ENCODE peak calls at places on chromosomes 6 and 20, in six cellular contexts. One of them, this sample, is unnamed.

GRCh38 chr20:19973920-19974620 is 43.1 kb upstream of the NAA20 start:
- ATAC-seq in sciatic nerve: peak; percentile 83
- ATAC-seq in CD8-positive, alpha-beta T cell: no peak
- ATAC-seq in stimulated activated naive CD8-positive, alpha-beta T cell treated with anti-CD3 and anti-CD28 coated beads, Interleukin-15, Interleukin-2, amounts not matched to agents 100 U/mL and 50 U/mL, for 24 hours: no peak
- ATAC-seq in activated naive CD8-positive, alpha-beta T cell treated with anti-CD3 and anti-CD28 coated beads, Interleukin-2, amount 10 ng/mL, durations not matched to agents 7 days and 5 days: no peak
- ATAC-seq in CD4-positive, alpha-beta T cell: no peak
- ATAC-seq in this sample: no peak

GRCh38 chr20:32999603-33000250 is 4.5 kb downstream of the SUN5 start:
- ATAC-seq in sciatic nerve: peak; percentile 20
- ATAC-seq in CD8-positive, alpha-beta T cell: no peak
- ATAC-seq in stimulated activated naive CD8-positive, alpha-beta T cell treated with anti-CD3 and anti-CD28 coated beads, Interleukin-15, Interleukin-2, amounts not matched to agents 100 U/mL and 50 U/mL, for 24 hours: no peak
- ATAC-seq in activated naive CD8-positive, alpha-beta T cell treated with anti-CD3 and anti-CD28 coated beads, Interleukin-2, amount 10 ng/mL, durations not matched to agents 7 days and 5 days: no peak
- ATAC-seq in CD4-positive, alpha-beta T cell: no peak
- ATAC-seq in this sample: no peak

GRCh38 chr6:16363749-16364148 is 125.4 kb downstream of the GMPR start:
- ATAC-seq in sciatic nerve: no peak
- ATAC-seq in CD8-positive, alpha-beta T cell: no peak
- ATAC-seq in stimulated activated naive CD8-positive, alpha-beta T cell treated with anti-CD3 and anti-CD28 coated beads, Interleukin-15, Interleukin-2, amounts not matched to agents 100 U/mL and 50 U/mL, for 24 hours: no peak
- ATAC-seq in activated naive CD8-positive, alpha-beta T cell treated with anti-CD3 and anti-CD28 coated beads, Interleukin-2, amount 10 ng/mL, durations not matched to agents 7 days and 5 days: no peak
- ATAC-seq in CD4-positive, alpha-beta T cell: no peak
- ATAC-seq in this sample: no peak

GRCh38 chr6:25918083-25918683 is 12.3 kb downstream of the SLC17A2 start:
- ATAC-seq in sciatic nerve: no peak
- ATAC-seq in CD8-positive, alpha-beta T cell: no peak
- ATAC-seq in stimulated activated naive CD8-positive, alpha-beta T cell treated with anti-CD3 and anti-CD28 coated beads, Interleukin-15, Interleukin-2, amounts not matched to agents 100 U/mL and 50 U/mL, for 24 hours: peak; percentile 71
- ATAC-seq in activated naive CD8-positive, alpha-beta T cell treated with anti-CD3 and anti-CD28 coated beads, Interleukin-2, amount 10 ng/mL, durations not matched to agents 7 days and 5 days: no peak
- ATAC-seq in CD4-positive, alpha-beta T cell: no peak
- ATAC-seq in this sample: no peak

GRCh38 chr20:45347936-45348809 is at the start of gene SDC4:
- ATAC-seq in sciatic nerve: peak; percentile 85
- ATAC-seq in CD8-positive, alpha-beta T cell: peak; percentile 76
- ATAC-seq in stimulated activated naive CD8-positive, alpha-beta T cell treated with anti-CD3 and anti-CD28 coated beads, Interleukin-15, Interleukin-2, amounts not matched to agents 100 U/mL and 50 U/mL, for 24 hours: peak; percentile 79
- ATAC-seq in activated naive CD8-positive, alpha-beta T cell treated with anti-CD3 and anti-CD28 coated beads, Interleukin-2, amount 10 ng/mL, durations not matched to agents 7 days and 5 days: peak; percentile 78
- ATAC-seq in CD4-positive, alpha-beta T cell: peak; percentile 85
- ATAC-seq in this sample: peak; percentile 81

GRCh38 chr20:10131612-10132345 is 86.9 kb upstream of the SNAP25 start:
- ATAC-seq in sciatic nerve: peak; percentile 42
- ATAC-seq in CD8-positive, alpha-beta T cell: no peak
- ATAC-seq in stimulated activated naive CD8-positive, alpha-beta T cell treated with anti-CD3 and anti-CD28 coated beads, Interleukin-15, Interleukin-2, amounts not matched to agents 100 U/mL and 50 U/mL, for 24 hours: no peak
- ATAC-seq in activated naive CD8-positive, alpha-beta T cell treated with anti-CD3 and anti-CD28 coated beads, Interleukin-2, amount 10 ng/mL, durations not matched to agents 7 days and 5 days: no peak
- ATAC-seq in CD4-positive, alpha-beta T cell: no peak
- ATAC-seq in this sample: no peak

GRCh38 chr6:163263196-163263595 is 151.3 kb upstream of the QKI start:
- ATAC-seq in sciatic nerve: peak; percentile 86
- ATAC-seq in CD8-positive, alpha-beta T cell: no peak
- ATAC-seq in stimulated activated naive CD8-positive, alpha-beta T cell treated with anti-CD3 and anti-CD28 coated beads, Interleukin-15, Interleukin-2, amounts not matched to agents 100 U/mL and 50 U/mL, for 24 hours: no peak
- ATAC-seq in activated naive CD8-positive, alpha-beta T cell treated with anti-CD3 and anti-CD28 coated beads, Interleukin-2, amount 10 ng/mL, durations not matched to agents 7 days and 5 days: no peak
- ATAC-seq in CD4-positive, alpha-beta T cell: no peak
- ATAC-seq in this sample: no peak

GRCh38 chr6:167235421-167236238 is 55.5 kb upstream of the UNC93A start:
- ATAC-seq in sciatic nerve: peak; percentile 32
- ATAC-seq in CD8-positive, alpha-beta T cell: no peak
- ATAC-seq in stimulated activated naive CD8-positive, alpha-beta T cell treated with anti-CD3 and anti-CD28 coated beads, Interleukin-15, Interleukin-2, amounts not matched to agents 100 U/mL and 50 U/mL, for 24 hours: peak; percentile 32
- ATAC-seq in activated naive CD8-positive, alpha-beta T cell treated with anti-CD3 and anti-CD28 coated beads, Interleukin-2, amount 10 ng/mL, durations not matched to agents 7 days and 5 days: no peak
- ATAC-seq in CD4-positive, alpha-beta T cell: no peak
- ATAC-seq in this sample: no peak

GRCh38 chr20:18794428-18794787 is 19.2 kb upstream of the SCP2D1 start:
- ATAC-seq in sciatic nerve: peak; percentile 50
- ATAC-seq in CD8-positive, alpha-beta T cell: peak; percentile 16
- ATAC-seq in stimulated activated naive CD8-positive, alpha-beta T cell treated with anti-CD3 and anti-CD28 coated beads, Interleukin-15, Interleukin-2, amounts not matched to agents 100 U/mL and 50 U/mL, for 24 hours: no peak
- ATAC-seq in activated naive CD8-positive, alpha-beta T cell treated with anti-CD3 and anti-CD28 coated beads, Interleukin-2, amount 10 ng/mL, durations not matched to agents 7 days and 5 days: no peak
- ATAC-seq in CD4-positive, alpha-beta T cell: peak; percentile 27
- ATAC-seq in this sample: no peak

GRCh38 chr6:165624871-165625639 is 38.0 kb downstream of the PDE10A start:
- ATAC-seq in sciatic nerve: no peak
- ATAC-seq in CD8-positive, alpha-beta T cell: no peak
- ATAC-seq in stimulated activated naive CD8-positive, alpha-beta T cell treated with anti-CD3 and anti-CD28 coated beads, Interleukin-15, Interleukin-2, amounts not matched to agents 100 U/mL and 50 U/mL, for 24 hours: no peak
- ATAC-seq in activated naive CD8-positive, alpha-beta T cell treated with anti-CD3 and anti-CD28 coated beads, Interleukin-2, amount 10 ng/mL, durations not matched to agents 7 days and 5 days: no peak
- ATAC-seq in CD4-positive, alpha-beta T cell: no peak
- ATAC-seq in this sample: no peak

GRCh38 chr6:129686941-129687627 is 22.9 kb downstream of the ARHGAP18 start:
- ATAC-seq in sciatic nerve: peak; percentile 49
- ATAC-seq in CD8-positive, alpha-beta T cell: peak; percentile 70
- ATAC-seq in stimulated activated naive CD8-positive, alpha-beta T cell treated with anti-CD3 and anti-CD28 coated beads, Interleukin-15, Interleukin-2, amounts not matched to agents 100 U/mL and 50 U/mL, for 24 hours: peak; percentile 78
- ATAC-seq in activated naive CD8-positive, alpha-beta T cell treated with anti-CD3 and anti-CD28 coated beads, Interleukin-2, amount 10 ng/mL, durations not matched to agents 7 days and 5 days: peak; percentile 74
- ATAC-seq in CD4-positive, alpha-beta T cell: peak; percentile 69
- ATAC-seq in this sample: peak; percentile 57

GRCh38 chr6:145529582-145529981 is 205.7 kb downstream of the EPM2A start:
- ATAC-seq in sciatic nerve: no peak
- ATAC-seq in CD8-positive, alpha-beta T cell: no peak
- ATAC-seq in stimulated activated naive CD8-positive, alpha-beta T cell treated with anti-CD3 and anti-CD28 coated beads, Interleukin-15, Interleukin-2, amounts not matched to agents 100 U/mL and 50 U/mL, for 24 hours: no peak
- ATAC-seq in activated naive CD8-positive, alpha-beta T cell treated with anti-CD3 and anti-CD28 coated beads, Interleukin-2, amount 10 ng/mL, durations not matched to agents 7 days and 5 days: no peak
- ATAC-seq in CD4-positive, alpha-beta T cell: no peak
- ATAC-seq in this sample: no peak

GRCh38 chr6:110662468-110663211 is 152.6 kb downstream of the CDK19 start:
- ATAC-seq in sciatic nerve: no peak
- ATAC-seq in CD8-positive, alpha-beta T cell: no peak
- ATAC-seq in stimulated activated naive CD8-positive, alpha-beta T cell treated with anti-CD3 and anti-CD28 coated beads, Interleukin-15, Interleukin-2, amounts not matched to agents 100 U/mL and 50 U/mL, for 24 hours: no peak
- ATAC-seq in activated naive CD8-positive, alpha-beta T cell treated with anti-CD3 and anti-CD28 coated beads, Interleukin-2, amount 10 ng/mL, durations not matched to agents 7 days and 5 days: no peak
- ATAC-seq in CD4-positive, alpha-beta T cell: no peak
- ATAC-seq in this sample: no peak

GRCh38 chr6:154167163-154167562 is 128.1 kb downstream of the OPRM1 start:
- ATAC-seq in sciatic nerve: peak; percentile 40
- ATAC-seq in CD8-positive, alpha-beta T cell: no peak
- ATAC-seq in stimulated activated naive CD8-positive, alpha-beta T cell treated with anti-CD3 and anti-CD28 coated beads, Interleukin-15, Interleukin-2, amounts not matched to agents 100 U/mL and 50 U/mL, for 24 hours: no peak
- ATAC-seq in activated naive CD8-positive, alpha-beta T cell treated with anti-CD3 and anti-CD28 coated beads, Interleukin-2, amount 10 ng/mL, durations not matched to agents 7 days and 5 days: no peak
- ATAC-seq in CD4-positive, alpha-beta T cell: no peak
- ATAC-seq in this sample: no peak

GRCh38 chr6:35610830-35611229 is 77.9 kb downstream of the FKBP5 start:
- ATAC-seq in sciatic nerve: peak; percentile 47
- ATAC-seq in CD8-positive, alpha-beta T cell: no peak
- ATAC-seq in stimulated activated naive CD8-positive, alpha-beta T cell treated with anti-CD3 and anti-CD28 coated beads, Interleukin-15, Interleukin-2, amounts not matched to agents 100 U/mL and 50 U/mL, for 24 hours: no peak
- ATAC-seq in activated naive CD8-positive, alpha-beta T cell treated with anti-CD3 and anti-CD28 coated beads, Interleukin-2, amount 10 ng/mL, durations not matched to agents 7 days and 5 days: no peak
- ATAC-seq in CD4-positive, alpha-beta T cell: no peak
- ATAC-seq in this sample: no peak

GRCh38 chr6:15296735-15297134 is 50.9 kb downstream of the JARID2 start:
- ATAC-seq in sciatic nerve: no peak
- ATAC-seq in CD8-positive, alpha-beta T cell: peak; percentile 25
- ATAC-seq in stimulated activated naive CD8-positive, alpha-beta T cell treated with anti-CD3 and anti-CD28 coated beads, Interleukin-15, Interleukin-2, amounts not matched to agents 100 U/mL and 50 U/mL, for 24 hours: peak; percentile 84
- ATAC-seq in activated naive CD8-positive, alpha-beta T cell treated with anti-CD3 and anti-CD28 coated beads, Interleukin-2, amount 10 ng/mL, durations not matched to agents 7 days and 5 days: peak; percentile 69
- ATAC-seq in CD4-positive, alpha-beta T cell: peak; percentile 42
- ATAC-seq in this sample: peak; percentile 33

GRCh38 chr20:63652192-63652980 is 838 bp downstream of the STMN3 start:
- ATAC-seq in sciatic nerve: no peak
- ATAC-seq in CD8-positive, alpha-beta T cell: peak; percentile 57
- ATAC-seq in stimulated activated naive CD8-positive, alpha-beta T cell treated with anti-CD3 and anti-CD28 coated beads, Interleukin-15, Interleukin-2, amounts not matched to agents 100 U/mL and 50 U/mL, for 24 hours: peak; percentile 21
- ATAC-seq in activated naive CD8-positive, alpha-beta T cell treated with anti-CD3 and anti-CD28 coated beads, Interleukin-2, amount 10 ng/mL, durations not matched to agents 7 days and 5 days: peak; percentile 17
- ATAC-seq in CD4-positive, alpha-beta T cell: peak; percentile 51
- ATAC-seq in this sample: peak; percentile 39

GRCh38 chr6:14516947-14517346 is 399.4 kb downstream of the CD83 start:
- ATAC-seq in sciatic nerve: peak; percentile 78
- ATAC-seq in CD8-positive, alpha-beta T cell: no peak
- ATAC-seq in stimulated activated naive CD8-positive, alpha-beta T cell treated with anti-CD3 and anti-CD28 coated beads, Interleukin-15, Interleukin-2, amounts not matched to agents 100 U/mL and 50 U/mL, for 24 hours: no peak
- ATAC-seq in activated naive CD8-positive, alpha-beta T cell treated with anti-CD3 and anti-CD28 coated beads, Interleukin-2, amount 10 ng/mL, durations not matched to agents 7 days and 5 days: no peak
- ATAC-seq in CD4-positive, alpha-beta T cell: no peak
- ATAC-seq in this sample: no peak

GRCh38 chr20:18796282-18796833 is 17.2 kb upstream of the SCP2D1 start:
- ATAC-seq in sciatic nerve: no peak
- ATAC-seq in CD8-positive, alpha-beta T cell: no peak
- ATAC-seq in stimulated activated naive CD8-positive, alpha-beta T cell treated with anti-CD3 and anti-CD28 coated beads, Interleukin-15, Interleukin-2, amounts not matched to agents 100 U/mL and 50 U/mL, for 24 hours: no peak
- ATAC-seq in activated naive CD8-positive, alpha-beta T cell treated with anti-CD3 and anti-CD28 coated beads, Interleukin-2, amount 10 ng/mL, durations not matched to agents 7 days and 5 days: no peak
- ATAC-seq in CD4-positive, alpha-beta T cell: no peak
- ATAC-seq in this sample: no peak

GRCh38 chr6:43858161-43859153 is 88.4 kb downstream of the VEGFA start:
- ATAC-seq in sciatic nerve: peak; percentile 33
- ATAC-seq in CD8-positive, alpha-beta T cell: no peak
- ATAC-seq in stimulated activated naive CD8-positive, alpha-beta T cell treated with anti-CD3 and anti-CD28 coated beads, Interleukin-15, Interleukin-2, amounts not matched to agents 100 U/mL and 50 U/mL, for 24 hours: no peak
- ATAC-seq in activated naive CD8-positive, alpha-beta T cell treated with anti-CD3 and anti-CD28 coated beads, Interleukin-2, amount 10 ng/mL, durations not matched to agents 7 days and 5 days: no peak
- ATAC-seq in CD4-positive, alpha-beta T cell: no peak
- ATAC-seq in this sample: no peak

GRCh38 chr20:46772901-46773300 is 63.5 kb downstream of the SLC2A10 start:
- ATAC-seq in sciatic nerve: no peak
- ATAC-seq in CD8-positive, alpha-beta T cell: no peak
- ATAC-seq in stimulated activated naive CD8-positive, alpha-beta T cell treated with anti-CD3 and anti-CD28 coated beads, Interleukin-15, Interleukin-2, amounts not matched to agents 100 U/mL and 50 U/mL, for 24 hours: no peak
- ATAC-seq in activated naive CD8-positive, alpha-beta T cell treated with anti-CD3 and anti-CD28 coated beads, Interleukin-2, amount 10 ng/mL, durations not matched to agents 7 days and 5 days: no peak
- ATAC-seq in CD4-positive, alpha-beta T cell: no peak
- ATAC-seq in this sample: no peak

GRCh38 chr6:131101911-131102680 is 33.2 kb upstream of the AKAP7 start:
- ATAC-seq in sciatic nerve: no peak
- ATAC-seq in CD8-positive, alpha-beta T cell: no peak
- ATAC-seq in stimulated activated naive CD8-positive, alpha-beta T cell treated with anti-CD3 and anti-CD28 coated beads, Interleukin-15, Interleukin-2, amounts not matched to agents 100 U/mL and 50 U/mL, for 24 hours: no peak
- ATAC-seq in activated naive CD8-positive, alpha-beta T cell treated with anti-CD3 and anti-CD28 coated beads, Interleukin-2, amount 10 ng/mL, durations not matched to agents 7 days and 5 days: no peak
- ATAC-seq in CD4-positive, alpha-beta T cell: no peak
- ATAC-seq in this sample: no peak

GRCh38 chr6:159380104-159380503 is 210.9 kb downstream of the FNDC1 start:
- ATAC-seq in sciatic nerve: no peak
- ATAC-seq in CD8-positive, alpha-beta T cell: no peak
- ATAC-seq in stimulated activated naive CD8-positive, alpha-beta T cell treated with anti-CD3 and anti-CD28 coated beads, Interleukin-15, Interleukin-2, amounts not matched to agents 100 U/mL and 50 U/mL, for 24 hours: no peak
- ATAC-seq in activated naive CD8-positive, alpha-beta T cell treated with anti-CD3 and anti-CD28 coated beads, Interleukin-2, amount 10 ng/mL, durations not matched to agents 7 days and 5 days: no peak
- ATAC-seq in CD4-positive, alpha-beta T cell: no peak
- ATAC-seq in this sample: no peak

GRCh38 chr20:57432874-57433491 is 41.8 kb downstream of the RBM38 start:
- ATAC-seq in sciatic nerve: peak; percentile 42
- ATAC-seq in CD8-positive, alpha-beta T cell: peak; percentile 86
- ATAC-seq in stimulated activated naive CD8-positive, alpha-beta T cell treated with anti-CD3 and anti-CD28 coated beads, Interleukin-15, Interleukin-2, amounts not matched to agents 100 U/mL and 50 U/mL, for 24 hours: peak; percentile 88
- ATAC-seq in activated naive CD8-positive, alpha-beta T cell treated with anti-CD3 and anti-CD28 coated beads, Interleukin-2, amount 10 ng/mL, durations not matched to agents 7 days and 5 days: peak; percentile 88
- ATAC-seq in CD4-positive, alpha-beta T cell: peak; percentile 89
- ATAC-seq in this sample: peak; percentile 93

GRCh38 chr6:109103942-109104341 is 8.6 kb downstream of the CEP57L1 start:
- ATAC-seq in sciatic nerve: no peak
- ATAC-seq in CD8-positive, alpha-beta T cell: no peak
- ATAC-seq in stimulated activated naive CD8-positive, alpha-beta T cell treated with anti-CD3 and anti-CD28 coated beads, Interleukin-15, Interleukin-2, amounts not matched to agents 100 U/mL and 50 U/mL, for 24 hours: peak; percentile 43
- ATAC-seq in activated naive CD8-positive, alpha-beta T cell treated with anti-CD3 and anti-CD28 coated beads, Interleukin-2, amount 10 ng/mL, durations not matched to agents 7 days and 5 days: no peak
- ATAC-seq in CD4-positive, alpha-beta T cell: no peak
- ATAC-seq in this sample: peak; percentile 58

GRCh38 chr6:27126815-27127537 is 120.5 kb upstream of the PRSS16 start:
- ATAC-seq in sciatic nerve: peak; percentile 90
- ATAC-seq in CD8-positive, alpha-beta T cell: peak; percentile 75
- ATAC-seq in stimulated activated naive CD8-positive, alpha-beta T cell treated with anti-CD3 and anti-CD28 coated beads, Interleukin-15, Interleukin-2, amounts not matched to agents 100 U/mL and 50 U/mL, for 24 hours: peak; percentile 85
- ATAC-seq in activated naive CD8-positive, alpha-beta T cell treated with anti-CD3 and anti-CD28 coated beads, Interleukin-2, amount 10 ng/mL, durations not matched to agents 7 days and 5 days: peak; percentile 71
- ATAC-seq in CD4-positive, alpha-beta T cell: peak; percentile 75
- ATAC-seq in this sample: peak; percentile 84

This sample was measured in activated CD4-positive, CD25-positive, alpha-beta regulatory T cell treated with anti-CD3 and anti-CD28 coated beads, Interleukin-2, amount 50 U/mL, for 24 hours.